ENCODE peak calls at places on chromosomes 2 and 18, in eight cellular contexts. D, I, S, Z, G, A, M and B are unnamed samples.

GRCh38 chr2:10762651-10763460 is 41.4 kb downstream of the ATP6V1C2 start:
- DNase-seq in D (no peak), G (no peak), A (no peak), I (no peak), S (no peak), M (no peak), Z (no peak), B (no peak)

GRCh38 chr2:129142465-129142864 is 823.8 kb upstream of the HS6ST1 start:
- DNase-seq in A (no peak), S (no peak), Z (no peak), D (no peak), I (no peak), G (no peak), M (no peak), B (no peak)

GRCh38 chr2:191656389-191656788 is 21.5 kb upstream of the NABP1 start:
- DNase-seq in Z (no peak), A (no peak), D (peak; percentile 14), M (no peak), S (no peak), G (no peak), I (no peak), B (no peak)

GRCh38 chr18:57910817-57911216 is 107.7 kb upstream of the ATP8B1 start:
- DNase-seq in A (no peak), G (peak; percentile 31), S (no peak), D (no peak), M (no peak), I (no peak), Z (no peak), B (no peak)

GRCh38 chr18:12904012-12904516 is 20.0 kb upstream of the PTPN2 start:
- DNase-seq in D (no peak), I (no peak), S (no peak), G (no peak), M (no peak), A (peak; percentile 36), Z (no peak), B (no peak)

GRCh38 chr2:172351586-172351985 is 75.8 kb upstream of the ITGA6 start:
- DNase-seq in G (no peak), D (no peak), A (no peak), M (no peak), Z (no peak), S (no peak), I (no peak), B (no peak)

GRCh38 chr2:241814571-241815476 is 5.8 kb downstream of the NEU4 start:
- DNase-seq in Z (no peak), M (peak; percentile 34), S (no peak), D (no peak), I (no peak), G (peak; percentile 39), A (peak; percentile 17), B (no peak)

GRCh38 chr2:17792515-17792914 is 23.7 kb upstream of the MSGN1 start:
- DNase-seq in G (no peak), M (no peak), D (no peak), I (no peak), S (no peak), A (no peak), Z (no peak), B (no peak)

GRCh38 chr2:143778981-143779380 is 649.8 kb downstream of the ARHGAP15 start:
- DNase-seq in G (peak; percentile 9), M (no peak), I (no peak), D (peak; percentile 55), Z (no peak), A (no peak), S (no peak), B (no peak)

GRCh38 chr2:233084488-233084887 is 24.3 kb downstream of the INPP5D start:
- DNase-seq in M (peak; percentile 49), G (peak; percentile 24), S (no peak), Z (peak; percentile 36), I (no peak), A (peak; percentile 87), D (no peak), B (no peak)

GRCh38 chr2:47300609-47301276 is 102.2 kb upstream of the MSH2 start:
- DNase-seq in S (no peak), D (no peak), A (peak; percentile 58), M (no peak), I (no peak), G (no peak), Z (no peak), B (no peak)

GRCh38 chr2:43724728-43725526 is 48.7 kb upstream of the C1GALT1C1L start:
- DNase-seq in A (no peak), G (no peak), M (no peak), Z (no peak), S (no peak), D (no peak), I (no peak), B (no peak)

GRCh38 chr2:119671011-119671410 is 8.0 kb upstream of the TMEM177 start:
- DNase-seq in G (no peak), D (no peak), A (no peak), Z (no peak), M (no peak), S (no peak), I (no peak), B (no peak)

GRCh38 chr18:9913151-9913525 is 678 bp upstream of the VAPA start:
- DNase-seq in A (no peak), G (no peak), S (no peak), M (no peak), D (no peak), I (no peak), Z (no peak), B (no peak)

GRCh38 chr18:59994357-59994756 is 94.6 kb downstream of the PMAIP1 start:
- DNase-seq in D (peak; percentile 28), A (no peak), M (no peak), G (peak; percentile 7), Z (no peak), I (no peak), S (no peak), B (no peak)

GRCh38 chr2:240162032-240162431 is 21.6 kb upstream of the OTOS start:
- DNase-seq in M (no peak), I (no peak), S (no peak), Z (no peak), G (no peak), A (no peak), D (no peak), B (no peak)

DNA sequence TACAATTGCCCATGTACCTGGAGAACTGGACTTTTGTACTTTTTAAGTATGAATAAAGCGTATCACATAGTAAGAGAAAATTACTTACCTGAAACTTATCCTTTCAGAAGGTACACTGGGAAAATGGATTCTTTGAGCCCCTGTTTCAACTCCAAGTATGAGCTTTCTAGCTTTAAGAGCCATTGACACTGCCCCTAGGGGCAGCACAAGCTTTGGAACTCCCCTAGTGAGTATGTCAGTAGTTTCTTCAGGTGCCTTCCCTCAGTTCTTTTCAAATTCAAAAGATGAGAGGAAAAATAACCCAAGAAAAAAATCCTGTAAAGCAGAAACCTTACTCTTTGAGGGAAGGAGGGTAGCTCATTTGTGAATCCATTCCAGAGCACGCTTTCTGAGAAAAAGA is 124.1 kb downstream of the MEMO1 start:
- DNase-seq in M (no peak), S (no peak), A (no peak), Z (no peak), G (peak; percentile 57), D (no peak), I (no peak), B (no peak)
- TF ChIP-seq CTCF in M (no peak), S (peak; percentile 50), A (no peak), Z (no peak), G (peak; percentile 63), D (peak; percentile 44), I (no peak), B (no peak)

GRCh38 chr2:187594801-187595200 is 40.6 kb upstream of the TFPI start:
- DNase-seq in D (peak; percentile 35), M (no peak), Z (no peak), S (no peak), G (no peak), I (no peak), A (no peak), B (no peak)
- TF ChIP-seq CTCF in D (no peak), M (no peak), Z (no peak), S (no peak), G (no peak), I (no peak), A (no peak), B (no peak)

GRCh38 chr2:113230531-113230930 is 48.2 kb downstream of the PAX8 start:
- DNase-seq in Z (no peak), D (no peak), A (no peak), M (no peak), G (no peak), I (no peak), S (no peak), B (no peak)

GRCh38 chr2:113228351-113228750 is 50.4 kb downstream of the PAX8 start:
- DNase-seq in G (no peak), I (no peak), M (no peak), S (no peak), A (no peak), D (no peak), Z (no peak), B (no peak)

GRCh38 chr2:113229795-113230194 is 48.9 kb downstream of the PAX8 start:
- DNase-seq in I (no peak), M (no peak), G (no peak), D (no peak), S (no peak), A (no peak), Z (no peak), B (no peak)

GRCh38 chr2:113227698-113228097 is 51.0 kb downstream of the PAX8 start:
- DNase-seq in A (no peak), Z (no peak), S (no peak), I (no peak), M (no peak), D (no peak), G (no peak), B (no peak)

DNA sequence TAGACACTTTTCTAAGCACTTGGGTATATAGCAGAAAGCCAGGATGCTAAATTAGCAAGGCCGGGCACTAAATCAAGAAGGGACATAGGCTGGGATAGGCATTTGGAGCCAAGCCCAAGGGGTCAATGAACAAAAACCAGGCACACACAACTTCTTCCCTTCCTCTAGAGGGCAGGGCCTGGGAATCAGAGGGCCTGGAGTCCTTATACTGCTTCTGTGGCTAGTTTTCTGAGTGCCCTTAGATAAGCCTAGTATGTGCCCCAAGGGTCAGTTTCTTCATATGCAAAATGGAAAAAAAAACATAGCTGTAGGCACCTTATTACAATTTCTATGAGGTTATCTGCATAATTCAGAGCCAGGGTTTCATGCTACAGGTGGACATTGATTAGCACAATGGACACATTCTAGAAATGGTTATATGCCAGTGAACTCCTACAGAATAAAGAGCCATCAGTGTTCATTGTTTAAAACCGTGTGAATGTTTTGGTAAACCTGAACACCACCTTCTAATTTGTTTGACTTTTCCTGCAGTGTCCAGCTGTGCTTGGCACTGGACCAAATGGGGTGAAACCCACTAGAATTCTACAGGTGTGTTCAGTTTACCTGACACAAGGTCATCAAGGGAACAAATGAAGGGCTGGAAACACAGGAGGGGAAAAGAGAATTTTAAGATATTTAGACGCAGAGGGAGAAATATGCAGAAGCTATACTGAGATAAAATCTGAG is 49.6 kb downstream of the PAX8 start:
- DNase-seq in Z (no peak), I (no peak), A (no peak), D (no peak), S (no peak), M (no peak), G (no peak), B (no peak)
- TF ChIP-seq CTCF in Z (no peak), I (no peak), A (no peak), D (no peak), S (no peak), M (no peak), G (no peak), B (no peak)

DNA sequence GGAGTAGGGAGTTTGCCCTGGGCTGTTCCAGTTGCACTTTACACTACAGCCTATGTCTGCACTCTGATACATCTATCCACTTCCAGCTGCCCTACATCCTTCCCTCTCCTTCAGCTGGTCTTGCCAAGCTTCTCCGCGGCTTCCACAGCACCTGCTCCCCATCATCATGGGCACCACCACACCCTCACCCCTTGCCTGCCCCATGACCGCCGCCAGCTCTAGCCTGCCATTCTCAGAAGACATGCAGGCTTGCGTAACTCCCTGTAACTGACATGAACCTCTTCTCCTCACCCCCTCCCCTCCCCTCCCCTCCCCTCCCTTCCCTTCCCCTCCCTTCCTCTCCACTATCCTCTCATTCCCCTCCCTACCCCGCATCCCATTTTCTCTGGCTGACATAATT is 46.0 kb downstream of the PAX8 start:
- DNase-seq in S (no peak), G (no peak), D (no peak), I (no peak), A (no peak), Z (no peak), M (no peak), B (no peak)
- TF ChIP-seq CTCF in S (no peak), G (no peak), D (no peak), I (no peak), A (no peak), Z (no peak), M (no peak), B (no peak)